ENCODE peak calls at places on chromosome 9, in eight cellular contexts. R is tibial nerve, F is A549, I is psoas muscle, M is Panc1, A is GM23338, W is tibial artery, T is gastrocnemius medialis. H is an unnamed sample.

GRCh38 chr9:114611516-114612271 is 603 bp downstream of the TMEM268 start:
- DNase-seq in R (peak; percentile 33), F (peak; percentile 63), I (peak; percentile 81), M (no peak), A (peak; percentile 61), W (peak; percentile 68), T (peak; percentile 75), H (no peak)

GRCh38 chr9:122364117-122364782 is 6.6 kb upstream of the PTGS1 start:
- DNase-seq in R (no peak), F (no peak), I (no peak), M (no peak), A (no peak), W (no peak), T (no peak), H (no peak)

GRCh38 chr9:89687216-89687615 is 82.4 kb downstream of the GADD45G start:
- DNase-seq in R (no peak), F (no peak), I (no peak), M (no peak), A (no peak), W (no peak), T (no peak), H (no peak)

GRCh38 chr9:83649080-83649479 is 26.1 kb downstream of the IDNK start:
- DNase-seq in R (peak; percentile 63), F (peak; percentile 63), I (peak; percentile 86), M (peak; percentile 17), A (peak; percentile 84), W (peak; percentile 42), T (peak; percentile 60), H (no peak)

GRCh38 chr9:6680797-6681146 is 35.2 kb upstream of the GLDC start:
- DNase-seq in R (peak; percentile 41), F (peak; percentile 67), I (no peak), M (no peak), A (peak; percentile 71), W (peak; percentile 57), T (no peak), H (no peak)

GRCh38 chr9:114737118-114737517 is 55.1 kb upstream of the TEX48 start:
- DNase-seq in R (no peak), F (no peak), I (no peak), M (no peak), A (peak; percentile 6), W (no peak), T (no peak), H (no peak)

GRCh38 chr9:92350129-92350739 is 24.5 kb downstream of the CENPP start:
- DNase-seq in R (no peak), F (no peak), I (no peak), M (no peak), A (no peak), W (no peak), T (no peak), H (no peak)

GRCh38 chr9:132200706-132201105 is 38.8 kb downstream of the NTNG2 start:
- DNase-seq in R (no peak), F (no peak), I (no peak), M (no peak), A (no peak), W (no peak), T (no peak), H (no peak)

GRCh38 chr9:106678273-106678672 is 184.7 kb upstream of the ZNF462 start:
- DNase-seq in R (no peak), F (no peak), I (no peak), M (no peak), A (peak; percentile 15), W (no peak), T (no peak), H (no peak)

GRCh38 chr9:74006935-74007334 is 490.2 kb upstream of the RORB start:
- DNase-seq in R (no peak), F (no peak), I (no peak), M (no peak), A (no peak), W (no peak), T (no peak), H (no peak)

GRCh38 chr9:35757527-35758275 is 3.6 kb upstream of the MSMP start:
- DNase-seq in R (no peak), F (peak; percentile 74), I (no peak), M (no peak), A (no peak), W (peak; percentile 54), T (no peak), H (no peak)

GRCh38 chr9:134329886-134330285 is 3.6 kb downstream of the RXRA start:
- DNase-seq in R (no peak), F (no peak), I (peak; percentile 90), M (no peak), A (no peak), W (no peak), T (peak; percentile 94), H (no peak)

GRCh38 chr9:134328841-134329575 is 2.8 kb downstream of the RXRA start:
- DNase-seq in R (peak; percentile 52), F (no peak), I (peak; percentile 80), M (no peak), A (no peak), W (peak; percentile 71), T (peak; percentile 74), H (no peak)

GRCh38 chr9:134330590-134330989 is 4.3 kb downstream of the RXRA start:
- DNase-seq in R (no peak), F (no peak), I (peak; percentile 48), M (no peak), A (no peak), W (no peak), T (no peak), H (no peak)

GRCh38 chr9:134328341-134328840 is 2.1 kb downstream of the RXRA start:
- DNase-seq in R (no peak), F (no peak), I (peak; percentile 54), M (no peak), A (no peak), W (no peak), T (no peak), H (no peak)

DNA sequence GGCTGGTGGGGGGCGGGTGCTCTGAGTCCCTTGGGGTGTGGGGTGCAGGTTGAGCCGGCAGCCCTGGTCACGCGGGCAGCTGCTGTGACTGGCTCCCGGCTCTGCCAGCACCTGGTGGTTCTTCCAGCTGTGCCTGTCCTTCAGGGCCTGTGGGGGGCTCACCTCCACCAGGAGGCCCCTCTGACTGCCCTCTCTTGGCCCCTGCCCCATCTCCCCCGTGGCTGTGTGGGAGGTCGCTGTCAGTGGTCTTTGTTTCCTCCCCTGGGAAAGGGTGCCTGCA is 3.3 kb downstream of the RXRA start:
- DNase-seq in R (no peak), F (no peak), I (peak; percentile 70), M (no peak), A (no peak), W (no peak), T (peak; percentile 67), H (no peak)
- H3K4me3 ChIP-seq in R (peak overlapping the region; percentile 80), F (no peak overlapping the region), I (peak overlapping the region; percentile 92), M (no peak overlapping the region), A (no peak overlapping the region), W (peak overlapping the region; percentile 86), T (peak overlapping the region; percentile 79), H (peak overlapping the region; percentile 68)

GRCh38 chr9:19940808-19941207 is 152.0 kb upstream of the SLC24A2 start:
- DNase-seq in R (no peak), F (no peak), I (no peak), M (no peak), A (no peak), W (no peak), T (no peak), H (no peak)

GRCh38 chr9:19948021-19948420 is 159.2 kb upstream of the SLC24A2 start:
- DNase-seq in R (no peak), F (no peak), I (no peak), M (no peak), A (no peak), W (no peak), T (no peak), H (no peak)

GRCh38 chr9:19946446-19947109 is 157.7 kb upstream of the SLC24A2 start:
- DNase-seq in R (no peak), F (peak; percentile 9), I (no peak), M (no peak), A (peak; percentile 60), W (no peak), T (no peak), H (no peak)
- TF ChIP-seq CTCF in R (no peak), F (no peak), I (no peak), M (no peak), A (peak; percentile 74), W (no peak), T (no peak), H (peak; percentile 45)

GRCh38 chr9:96395964-96396363 is 12.5 kb upstream of the SLC35D2 start:
- DNase-seq in R (no peak), F (no peak), I (no peak), M (no peak), A (peak; percentile 47), W (no peak), T (no peak), H (no peak)

GRCh38 chr9:96398582-96399334 is 15.2 kb upstream of the SLC35D2 start:
- DNase-seq in R (no peak), F (no peak), I (no peak), M (no peak), A (peak; percentile 56), W (no peak), T (no peak), H (no peak)

GRCh38 chr9:96391021-96391765 is 7.7 kb upstream of the SLC35D2 start:
- DNase-seq in R (no peak), F (peak; percentile 44), I (no peak), M (no peak), A (no peak), W (no peak), T (no peak), H (no peak)

GRCh38 chr9:96392263-96392662 is 8.8 kb upstream of the SLC35D2 start:
- DNase-seq in R (no peak), F (no peak), I (no peak), M (no peak), A (no peak), W (no peak), T (no peak), H (no peak)

GRCh38 chr9:96394832-96395496 is 11.5 kb upstream of the SLC35D2 start:
- DNase-seq in R (no peak), F (no peak), I (no peak), M (no peak), A (peak; percentile 34), W (no peak), T (no peak), H (no peak)
- H3K27ac ChIP-seq in R (no peak overlapping the region), F (no peak overlapping the region), I (no peak overlapping the region), M (no peak overlapping the region), A (peak overlapping the region; percentile 33), W (no peak overlapping the region), T (no peak overlapping the region), H (no peak overlapping the region)

GRCh38 chr9:77975023-77975422 is 56.6 kb downstream of the GNAQ start:
- DNase-seq in R (no peak), F (no peak), I (no peak), M (no peak), A (no peak), W (no peak), T (no peak), H (no peak)

GRCh38 chr9:77977210-77977611 is 54.4 kb downstream of the GNAQ start:
- DNase-seq in R (peak; percentile 63), F (peak; percentile 71), I (peak; percentile 74), M (peak; percentile 15), A (peak; percentile 85), W (peak; percentile 74), T (peak; percentile 34), H (no peak)

GRCh38 chr9:77981332-77981731 is 50.3 kb downstream of the GNAQ start:
- DNase-seq in R (no peak), F (peak; percentile 66), I (no peak), M (no peak), A (no peak), W (no peak), T (peak; percentile 16), H (no peak)

GRCh38 chr9:77980622-77981021 is 51.0 kb downstream of the GNAQ start:
- DNase-seq in R (no peak), F (no peak), I (no peak), M (no peak), A (no peak), W (no peak), T (no peak), H (no peak)

GRCh38 chr9:77978086-77978781 is 53.4 kb downstream of the GNAQ start:
- DNase-seq in R (no peak), F (no peak), I (no peak), M (no peak), A (no peak), W (no peak), T (no peak), H (no peak)
- H3K4me3 ChIP-seq in R (no peak overlapping the region), F (no peak overlapping the region), I (no peak overlapping the region), M (no peak overlapping the region), A (no peak overlapping the region), W (no peak overlapping the region), T (no peak overlapping the region), H (no peak overlapping the region)

H was measured in AG04450.